ENCODE peak calls at places on chromosomes 4 and X, in nine cellular contexts. Y, D, M, E, S, U, V, L and Z are unnamed samples.

GRCh38 chr4:91795947-91796346 is 507.8 kb upstream of the GRID2 start:
- DNase-seq in Y (no peak), D (no peak), M (no peak), E (no peak), S (no peak), U (no peak), V (no peak), L (no peak), Z (no peak)

GRCh38 chr4:109325698-109326097 is 23.2 kb upstream of the COL25A1 start:
- DNase-seq in Y (no peak), D (no peak), M (no peak), E (no peak), S (no peak), U (no peak), V (no peak), L (no peak), Z (no peak)

GRCh38 chrX:41666251-41666650 is 22.5 kb upstream of the GPR34 start:
- DNase-seq in Y (no peak), D (no peak), M (no peak), E (peak), S (no peak), U (no peak), V (no peak), L (no peak), Z (peak)

GRCh38 chrX:129480889-129481288 is 42.4 kb downstream of the SMARCA1 start:
- DNase-seq in Y (no peak), D (no peak), M (no peak), E (no peak), S (no peak), U (no peak), V (no peak), L (no peak), Z (no peak)

GRCh38 chr4:136725286-136726081 is 806.8 kb downstream of the PCDH18 start:
- DNase-seq in Y (no peak), D (no peak), M (no peak), E (no peak), S (no peak), U (no peak), V (no peak), L (no peak), Z (peak)

GRCh38 chr4:163482197-163482596 is 8.6 kb upstream of the TKTL2 start:
- DNase-seq in Y (no peak), D (no peak), M (no peak), E (no peak), S (no peak), U (no peak), V (no peak), L (no peak), Z (no peak)

GRCh38 chr4:98544818-98545399 is 113.5 kb downstream of the TSPAN5 start:
- DNase-seq in Y (no peak), D (no peak), M (no peak), E (no peak), S (no peak), U (no peak), V (no peak), L (no peak), Z (no peak)

GRCh38 chrX:135707880-135708279 is 5.6 kb upstream of the CT45A1 start:
- DNase-seq in Y (no peak), D (peak), M (no peak), E (peak), S (peak), U (peak), V (no peak), L (no peak), Z (no peak)

GRCh38 chr4:2259036-2259540 is 2.8 kb downstream of the MXD4 start:
- DNase-seq in Y (no peak), D (no peak), M (peak), E (no peak), S (no peak), U (no peak), V (no peak), L (peak), Z (no peak)

GRCh38 chr4:1407657-1408333 is 1.6 kb upstream of the NKX1-1 start:
- DNase-seq in Y (no peak), D (no peak), M (no peak), E (no peak), S (no peak), U (no peak), V (no peak), L (no peak), Z (no peak)

GRCh38 chr4:137200322-137200721 is 332.0 kb downstream of the PCDH18 start:
- DNase-seq in Y (no peak), D (no peak), M (no peak), E (peak), S (no peak), U (no peak), V (no peak), L (no peak), Z (no peak)

GRCh38 chr4:35520059-35520458 is 724.3 kb downstream of the ARAP2 start:
- DNase-seq in Y (no peak), D (no peak), M (no peak), E (no peak), S (no peak), U (no peak), V (no peak), L (no peak), Z (no peak)

GRCh38 chr4:121827851-121828250 is 4.2 kb upstream of the CCNA2 start:
- DNase-seq in Y (no peak), D (peak), M (no peak), E (peak), S (no peak), U (no peak), V (no peak), L (no peak), Z (peak)

GRCh38 chr4:24638396-24638875 is 54.1 kb upstream of the DHX15 start:
- DNase-seq in Y (no peak), D (no peak), M (no peak), E (no peak), S (no peak), U (no peak), V (no peak), L (no peak), Z (no peak)

GRCh38 chr4:10101559-10102192 is 14.9 kb downstream of the WDR1 start:
- DNase-seq in Y (no peak), D (no peak), M (no peak), E (no peak), S (no peak), U (no peak), V (no peak), L (peak), Z (no peak)

GRCh38 chrX:19758536-19758935 is 128.9 kb downstream of the SH3KBP1 start:
- DNase-seq in Y (no peak), D (no peak), M (no peak), E (no peak), S (no peak), U (no peak), V (no peak), L (no peak), Z (no peak)

GRCh38 chr4:71411976-71412375 is 73.2 kb downstream of the SLC4A4 start:
- DNase-seq in Y (no peak), D (no peak), M (no peak), E (peak), S (no peak), U (no peak), V (peak), L (no peak), Z (peak)

GRCh38 chr4:41204400-41204978 is 9.9 kb downstream of the APBB2 start:
- DNase-seq in Y (no peak), D (no peak), M (peak), E (peak), S (no peak), U (no peak), V (no peak), L (no peak), Z (peak)

GRCh38 chr4:90715242-90715641 is 588.0 kb downstream of the CCSER1 start:
- DNase-seq in Y (no peak), D (no peak), M (no peak), E (no peak), S (no peak), U (no peak), V (no peak), L (no peak), Z (no peak)

GRCh38 chr4:96352051-96352517 is 512.2 kb downstream of the PDHA2 start:
- DNase-seq in Y (no peak), D (no peak), M (no peak), E (peak), S (no peak), U (peak), V (no peak), L (no peak), Z (no peak)

GRCh38 chr4:123433976-123434375 is 37.4 kb downstream of the SPRY1 start:
- DNase-seq in Y (no peak), D (no peak), M (no peak), E (no peak), S (no peak), U (no peak), V (no peak), L (no peak), Z (no peak)

GRCh38 chrX:154840856-154841255 is 6.4 kb upstream of the SMIM9 start:
- DNase-seq in Y (no peak), D (peak), M (no peak), E (peak), S (peak), U (no peak), V (peak), L (no peak), Z (peak)

GRCh38 chr4:68797618-68798017 is 18.2 kb upstream of the UGT2B10 start:
- DNase-seq in Y (no peak), D (no peak), M (no peak), E (no peak), S (no peak), U (no peak), V (no peak), L (no peak), Z (no peak)

GRCh38 chrX:2325076-2325784 is 175.5 kb downstream of the DHRSX start:
- DNase-seq in Y (no peak), D (no peak), M (peak), E (peak), S (peak), U (no peak), V (no peak), L (peak), Z (peak)

GRCh38 chrX:123487226-123487625 is 245.6 kb downstream of the THOC2 start:
- DNase-seq in Y (no peak), D (no peak), M (no peak), E (no peak), S (no peak), U (no peak), V (no peak), L (no peak), Z (peak)

GRCh38 chr4:151409470-151410313 is 716 bp downstream of the FHIP1A start:
- DNase-seq in Y (no peak), D (no peak), M (peak), E (peak), S (peak), U (peak), V (no peak), L (peak), Z (no peak)

GRCh38 chr4:91909963-91910362 is 393.8 kb upstream of the GRID2 start:
- DNase-seq in Y (no peak), D (no peak), M (no peak), E (peak), S (no peak), U (no peak), V (no peak), L (no peak), Z (peak)

GRCh38 chr4:165204462-165204830 is 2.9 kb upstream of the KLHL2 start:
- DNase-seq in Y (no peak), D (no peak), M (no peak), E (no peak), S (no peak), U (no peak), V (no peak), L (no peak), Z (peak)

GRCh38 chrX:72121381-72121780 is 10.3 kb downstream of the RTL5 start:
- DNase-seq in Y (peak), D (no peak), M (peak), E (peak), S (no peak), U (no peak), V (peak), L (peak), Z (peak)

GRCh38 chr4:7383251-7383650 is 51.5 kb downstream of the PSAPL1 start:
- DNase-seq in Y (no peak), D (no peak), M (no peak), E (no peak), S (no peak), U (no peak), V (no peak), L (no peak), Z (no peak)

GRCh38 chr4:83516042-83516772 is 19.7 kb upstream of the GPAT3 start:
- DNase-seq in Y (no peak), D (no peak), M (peak), E (peak), S (no peak), U (no peak), V (peak), L (no peak), Z (peak)

GRCh38 chrX:38987135-38987780 is 186.0 kb downstream of the MID1IP1 start:
- DNase-seq in Y (no peak), D (no peak), M (no peak), E (no peak), S (no peak), U (no peak), V (no peak), L (no peak), Z (no peak)

GRCh38 chrX:38985945-38986344 is 184.7 kb downstream of the MID1IP1 start:
- DNase-seq in Y (no peak), D (no peak), M (no peak), E (no peak), S (no peak), U (no peak), V (no peak), L (no peak), Z (no peak)

GRCh38 chrX:38986586-38986985 is 185.3 kb downstream of the MID1IP1 start:
- DNase-seq in Y (no peak), D (no peak), M (no peak), E (no peak), S (no peak), U (no peak), V (no peak), L (no peak), Z (no peak)

GRCh38 chrX:38982843-38983242 is 181.6 kb downstream of the MID1IP1 start:
- DNase-seq in Y (no peak), D (no peak), M (no peak), E (no peak), S (no peak), U (no peak), V (no peak), L (no peak), Z (no peak)

DNA sequence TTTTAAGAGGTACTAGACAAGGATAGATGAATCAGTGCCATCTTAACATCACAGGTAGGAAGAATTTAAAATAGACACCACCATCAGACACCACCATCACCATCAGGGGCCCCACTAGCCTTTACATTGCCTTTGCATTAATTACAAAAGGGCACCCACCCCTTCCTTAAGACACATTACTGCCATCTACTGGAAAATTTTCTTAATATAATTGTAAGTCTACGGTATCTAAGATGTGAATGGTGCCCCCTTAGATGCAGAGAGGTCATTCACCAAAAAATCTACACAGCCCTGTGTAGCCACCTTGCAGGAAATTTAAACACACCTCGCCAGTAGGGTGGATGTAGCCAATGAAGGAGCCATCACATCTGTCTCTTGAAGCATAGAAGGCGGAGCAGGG is 184.1 kb downstream of the MID1IP1 start:
- DNase-seq in Y (no peak), D (peak), M (no peak), E (peak), S (peak), U (no peak), V (no peak), L (no peak), Z (peak)
- TF ChIP-seq CTCF in Y (no peak), D (peak), M (peak), E (peak), S (peak), U (peak), V (no peak), L (peak), Z (peak)

GRCh38 chrX:153667931-153668396 is 5.6 kb downstream of the PNCK start:
- DNase-seq in Y (peak), D (peak), M (peak), E (peak), S (peak), U (peak), V (peak), L (peak), Z (peak)
- TF ChIP-seq CTCF in Y (peak), D (peak), M (peak), E (peak), S (peak), U (peak), V (peak), L (peak), Z (peak)

DNA sequence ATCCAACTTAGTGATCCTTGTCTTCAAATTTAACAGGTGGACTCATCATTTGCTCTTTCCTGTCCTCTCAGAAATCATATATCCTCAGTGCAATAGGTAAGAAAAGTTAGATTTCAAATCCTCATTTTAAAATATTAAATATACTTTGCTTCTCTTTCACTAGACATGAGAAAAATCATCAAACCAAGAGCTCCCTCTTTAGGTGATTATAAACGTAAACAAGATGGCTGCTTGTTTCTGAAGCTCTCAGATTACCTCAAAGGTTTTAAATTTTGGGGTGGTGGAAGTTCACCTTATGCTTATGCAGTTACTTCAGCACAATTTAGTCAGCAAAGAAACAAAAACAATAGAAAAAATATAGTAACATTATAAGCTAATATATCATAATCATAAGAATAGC is 27.3 kb downstream of the CSN3 start:
- DNase-seq in Y (no peak), D (no peak), M (no peak), E (peak), S (no peak), U (peak), V (no peak), L (no peak), Z (no peak)
- TF ChIP-seq CTCF in Y (no peak), D (peak), M (no peak), E (peak), S (no peak), U (peak), V (no peak), L (no peak), Z (no peak)

DNA sequence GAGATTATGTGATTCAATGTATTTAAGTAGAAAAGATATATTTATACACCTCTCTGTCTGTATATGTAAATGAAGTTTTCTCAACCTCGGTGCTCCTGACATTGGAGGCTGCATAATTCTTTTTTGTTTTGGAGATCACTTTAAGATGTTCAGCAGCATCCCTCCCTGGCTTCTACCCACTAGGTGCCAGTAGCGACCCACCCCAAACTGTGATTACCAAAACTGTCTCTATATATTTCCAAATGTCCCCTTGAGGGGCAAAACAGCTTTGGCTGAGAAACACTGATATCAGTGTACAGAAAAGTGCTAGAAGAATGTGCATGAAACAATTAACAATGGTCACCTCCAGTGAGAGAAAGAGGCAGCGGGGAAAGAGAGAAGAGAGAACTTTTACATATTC is 51.2 kb downstream of the DCX start:
- DNase-seq in Y (no peak), D (no peak), M (no peak), E (no peak), S (no peak), U (no peak), V (no peak), L (no peak), Z (no peak)
- TF ChIP-seq CTCF in Y (no peak), D (no peak), M (no peak), E (no peak), S (no peak), U (peak), V (no peak), L (no peak), Z (no peak)